ENCODE peak calls at places on chromosomes 6 and 20, in seven cellular contexts. L, Z, J, C, U, H and D are unnamed samples.

GRCh38 chr6:50087231-50087954 is 37.7 kb upstream of the DEFB112 start:
- DNase-seq in Z (no peak), C (peak), L (no peak), J (no peak), U (no peak), H (no peak), D (no peak)

GRCh38 chr6:81376745-81377144 is 375.7 kb downstream of the TENT5A start:
- DNase-seq in Z (no peak), H (no peak), U (no peak), L (no peak), J (no peak), C (no peak), D (peak)

GRCh38 chr6:145241039-145241438 is 494.3 kb downstream of the EPM2A start:
- DNase-seq in L (no peak), J (no peak), Z (no peak), C (peak), H (no peak), U (no peak), D (no peak)

GRCh38 chr6:133595076-133595868 is 293.6 kb upstream of the TCF21 start:
- DNase-seq in L (no peak), H (no peak), J (no peak), Z (no peak), C (no peak), U (no peak), D (no peak)

GRCh38 chr6:160750276-160750689 is 48.2 kb downstream of the PLG start:
- DNase-seq in Z (no peak), J (peak), L (peak), C (peak), H (peak), U (peak), D (peak)

GRCh38 chr20:57441510-57442154 is 50.4 kb downstream of the RBM38 start:
- DNase-seq in L (no peak), C (no peak), H (no peak), U (no peak), J (no peak), Z (no peak), D (no peak)

GRCh38 chr6:145891126-145891525 is 73.0 kb downstream of the SHPRH start:
- DNase-seq in Z (no peak), J (no peak), H (no peak), L (no peak), C (peak), U (no peak), D (no peak)

GRCh38 chr6:131949909-131950766 is 1.0 kb downstream of the CCN2 start:
- DNase-seq in J (no peak), H (no peak), U (no peak), C (peak), L (peak), Z (peak), D (peak)

GRCh38 chr6:150717419-150717818 is 117.7 kb downstream of the PLEKHG1 start:
- DNase-seq in U (no peak), Z (no peak), H (no peak), C (peak), J (no peak), L (no peak), D (no peak)

GRCh38 chr20:62898093-62898964 is 28.0 kb downstream of the DIDO1 start:
- DNase-seq in J (no peak), L (no peak), H (no peak), Z (no peak), C (no peak), U (no peak), D (no peak)

GRCh38 chr20:51800132-51800721 is 2.1 kb downstream of the SALL4 start:
- DNase-seq in L (peak), U (no peak), H (peak), J (peak), Z (peak), C (peak), D (peak)

GRCh38 chr6:82040405-82041221 is 206.9 kb downstream of the IBTK start:
- DNase-seq in C (peak), U (peak), H (peak), L (peak), J (no peak), Z (peak), D (peak)

GRCh38 chr6:151036869-151037680 is 171.6 kb downstream of the MTHFD1L start:
- DNase-seq in J (no peak), L (peak), U (no peak), Z (no peak), C (no peak), H (no peak), D (no peak)

GRCh38 chr20:24677626-24678328 is 208.3 kb downstream of the SYNDIG1 start:
- DNase-seq in J (no peak), Z (no peak), H (no peak), U (no peak), L (no peak), C (no peak), D (no peak)

GRCh38 chr6:31776961-31777666 is at the start of gene VWA7:
- DNase-seq in U (peak), C (peak), J (no peak), Z (peak), H (peak), L (peak), D (no peak)

GRCh38 chr6:54586251-54586650 is 260.3 kb upstream of the FAM83B start:
- DNase-seq in U (no peak), Z (no peak), C (no peak), H (no peak), L (no peak), J (no peak), D (no peak)

GRCh38 chr6:90297124-90297865 is 652 bp upstream of the BACH2 start:
- DNase-seq in L (no peak), J (no peak), Z (peak), C (no peak), U (no peak), H (no peak), D (no peak)

GRCh38 chr20:10761786-10762185 is 88.0 kb upstream of the JAG1 start:
- DNase-seq in L (no peak), U (no peak), C (peak), H (no peak), Z (no peak), J (no peak), D (no peak)

GRCh38 chr20:51014797-51015722 is 7.8 kb downstream of the KCNG1 start:
- DNase-seq in Z (peak), U (no peak), L (no peak), J (no peak), C (peak), H (peak), D (peak)

GRCh38 chr6:127069659-127070279 is 48.7 kb upstream of the RSPO3 start:
- DNase-seq in H (no peak), C (peak), Z (peak), J (no peak), L (peak), U (no peak), D (peak)

GRCh38 chr6:85483041-85483700 is 33.3 kb downstream of the NT5E start:
- DNase-seq in J (peak), Z (peak), H (peak), C (peak), L (no peak), U (no peak), D (no peak)

GRCh38 chr6:118810420-118811027 is 83.4 kb upstream of the ASF1A start:
- DNase-seq in H (no peak), L (no peak), U (no peak), C (no peak), J (no peak), Z (no peak), D (no peak)

GRCh38 chr6:71478834-71479541 is 190.4 kb downstream of the OGFRL1 start:
- DNase-seq in Z (no peak), J (no peak), U (no peak), L (no peak), H (no peak), C (no peak), D (no peak)

GRCh38 chr6:13741358-13741757 is 29.7 kb upstream of the RANBP9 start:
- DNase-seq in L (no peak), C (no peak), U (no peak), Z (no peak), J (no peak), H (no peak), D (no peak)

GRCh38 chr6:119043783-119044182 is 34.7 kb downstream of the FAM184A start:
- DNase-seq in J (no peak), H (no peak), L (no peak), Z (no peak), C (no peak), U (no peak), D (no peak)

GRCh38 chr6:23589811-23590210 is 536.2 kb upstream of the NRSN1 start:
- DNase-seq in C (no peak), H (no peak), U (no peak), Z (no peak), L (no peak), J (no peak), D (no peak)

GRCh38 chr6:88662163-88662580 is 301.2 kb downstream of the RNGTT start:
- DNase-seq in Z (no peak), J (no peak), H (no peak), C (peak), L (peak), U (peak), D (no peak)

GRCh38 chr6:84086545-84087429 is 53.2 kb downstream of the MRAP2 start:
- DNase-seq in L (no peak), C (peak), U (no peak), J (no peak), Z (no peak), H (peak), D (no peak)

GRCh38 chr6:136510782-136511181 is 39.4 kb downstream of the MAP7 start:
- DNase-seq in Z (no peak), L (no peak), J (no peak), C (no peak), H (no peak), U (no peak), D (no peak)

GRCh38 chr6:136508701-136509387 is 41.4 kb downstream of the MAP7 start:
- DNase-seq in C (no peak), J (no peak), Z (no peak), H (no peak), L (no peak), U (no peak), D (no peak)

GRCh38 chr6:136511397-136511796 is 38.8 kb downstream of the MAP7 start:
- DNase-seq in C (no peak), L (no peak), H (no peak), J (no peak), U (no peak), Z (no peak), D (peak)

GRCh38 chr6:136511921-136512320 is 38.3 kb downstream of the MAP7 start:
- DNase-seq in U (no peak), L (no peak), H (no peak), Z (no peak), C (no peak), J (no peak), D (no peak)

GRCh38 chr6:136510299-136510698 is 39.9 kb downstream of the MAP7 start:
- DNase-seq in L (no peak), H (no peak), C (no peak), J (no peak), Z (no peak), U (no peak), D (no peak)
- TF ChIP-seq JUND in L (no peak), H (no peak), C (no peak), J (no peak), Z (no peak), U (no peak), D (no peak)

DNA sequence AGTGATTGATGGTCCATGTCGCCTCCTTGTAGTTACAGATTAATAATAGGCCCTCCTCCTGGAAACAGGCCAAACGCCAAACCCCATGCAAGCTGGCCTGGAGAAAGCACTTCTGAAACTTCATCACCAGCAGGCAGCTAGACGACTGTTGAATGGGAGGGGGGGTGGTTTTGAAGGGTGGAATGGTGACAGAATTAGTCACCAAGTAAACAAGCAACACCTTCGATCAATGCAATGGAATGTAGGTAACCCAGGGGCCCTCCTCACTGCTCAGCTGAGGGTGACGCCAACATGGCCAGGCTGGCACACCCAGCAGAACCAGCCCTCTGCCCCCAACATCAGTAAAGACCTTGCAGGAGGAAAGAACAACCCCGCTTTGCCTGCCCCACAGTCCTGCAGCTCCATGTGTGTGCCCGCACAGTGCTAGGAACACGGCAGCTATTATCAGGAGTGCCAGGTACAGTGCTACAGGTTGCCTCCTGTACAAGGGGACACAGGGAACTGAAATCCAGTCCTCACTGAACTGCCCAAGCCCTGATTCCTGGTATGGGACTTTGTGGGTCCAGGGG is 2.7 kb downstream of the BCAS1 start:
- DNase-seq in Z (no peak), H (peak), J (peak), C (peak), U (peak), L (peak), D (peak)
- TF ChIP-seq JUND in Z (no peak), H (peak), J (peak), C (peak), U (no peak), L (peak), D (peak)

GRCh38 chr20:53579581-53580375 is 13.9 kb downstream of the ZNF217 start:
- DNase-seq in H (peak), J (no peak), Z (no peak), C (peak), U (no peak), L (no peak), D (no peak)

GRCh38 chr20:53581444-53582311 is 12.0 kb downstream of the ZNF217 start:
- DNase-seq in Z (no peak), L (no peak), C (no peak), H (no peak), U (no peak), J (no peak), D (no peak)

GRCh38 chr20:53580376-53581111 is 13.1 kb downstream of the ZNF217 start:
- DNase-seq in U (no peak), Z (no peak), L (no peak), J (no peak), C (no peak), H (no peak), D (no peak)

GRCh38 chr20:53579266-53579580 is 14.4 kb downstream of the ZNF217 start:
- DNase-seq in U (no peak), C (no peak), L (no peak), J (no peak), Z (no peak), H (no peak), D (no peak)

DNA sequence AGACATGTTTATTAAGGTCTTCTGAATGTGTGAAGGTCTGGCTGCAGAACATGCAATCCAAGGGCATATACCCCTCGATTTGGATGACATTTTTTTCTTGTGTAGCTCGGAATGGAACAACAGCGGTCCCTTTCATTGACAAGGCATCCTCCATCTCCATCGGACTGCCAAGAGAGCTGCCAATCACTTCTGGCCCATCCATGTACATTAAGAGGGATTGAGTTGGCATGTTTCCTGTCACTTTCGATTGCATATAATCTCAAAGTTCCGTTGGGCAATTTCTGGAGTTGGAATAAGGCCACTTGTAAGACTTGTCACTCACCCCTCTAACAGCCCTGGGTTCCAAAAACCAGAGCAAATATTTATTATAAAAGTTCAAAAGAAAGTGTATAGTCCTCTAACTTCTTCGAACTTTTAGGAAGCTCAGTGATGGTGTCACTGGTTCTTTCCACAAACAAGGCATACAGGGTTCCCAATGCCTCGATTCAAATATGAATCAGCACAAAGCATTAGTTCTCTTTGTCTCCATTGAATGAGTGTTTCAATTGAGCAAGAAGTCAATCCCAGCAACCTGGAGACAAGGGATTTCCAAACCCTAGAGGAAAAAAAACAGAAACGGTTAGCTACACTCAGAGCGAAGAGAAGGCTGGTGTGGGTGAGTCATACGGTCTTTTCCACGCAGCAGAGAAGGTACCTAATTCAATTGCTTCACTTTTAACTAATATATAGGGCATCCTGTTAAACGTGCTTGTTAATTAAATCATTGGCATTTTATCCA is 10.9 kb downstream of the ZNF217 start:
- DNase-seq in Z (peak), H (no peak), U (no peak), C (peak), L (no peak), J (no peak), D (no peak)
- TF ChIP-seq JUND in Z (peak), H (no peak), U (no peak), C (no peak), L (no peak), J (no peak), D (no peak)

DNA sequence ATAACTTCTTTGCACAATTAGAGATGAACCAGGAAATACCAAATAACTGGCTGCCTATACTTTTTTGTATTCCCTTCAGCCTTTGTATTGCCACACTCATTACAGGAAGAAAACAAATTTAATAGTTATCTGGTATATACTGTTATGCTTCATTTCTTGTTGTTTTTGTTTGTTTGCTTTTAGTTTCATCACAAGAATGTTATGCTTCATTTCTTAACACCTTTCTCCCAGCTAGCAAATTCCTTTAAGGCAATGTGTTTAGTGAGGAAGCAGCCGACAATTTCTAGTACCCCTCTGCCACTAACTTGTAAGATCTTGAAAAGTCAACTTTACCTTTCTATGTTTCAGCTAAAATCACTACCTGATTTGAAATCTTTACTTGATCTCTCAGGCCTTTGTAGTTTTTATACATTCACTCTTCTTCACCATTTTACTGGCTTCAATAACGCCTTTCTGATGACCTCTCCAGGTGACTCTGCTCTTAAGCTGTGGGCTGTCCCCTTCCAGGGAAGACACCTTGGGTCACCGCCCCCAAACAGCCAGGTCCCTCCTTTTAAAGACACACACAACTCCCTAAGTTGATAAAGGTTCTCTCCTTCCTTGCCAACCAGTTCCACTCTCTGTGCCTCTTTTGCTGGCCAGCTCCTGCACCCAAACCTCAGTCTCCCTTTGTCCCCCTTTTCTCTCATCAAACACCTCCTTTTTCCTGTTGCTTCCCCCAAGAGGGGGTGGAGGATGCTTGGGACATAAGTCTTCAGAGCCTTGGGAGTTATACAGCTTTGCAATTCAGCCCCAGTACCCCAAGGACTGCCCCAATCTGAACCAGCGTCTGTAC is 1.2 kb downstream of the NCOA6 start:
- DNase-seq in U (peak), H (peak), L (peak), C (peak), J (peak), Z (peak), D (peak)
- TF ChIP-seq JUND in U (no peak), H (no peak), L (no peak), C (no peak), J (no peak), Z (no peak), D (no peak)

GRCh38 chr20:36493801-36494114 is 47.6 kb upstream of the MYL9 start:
- DNase-seq in H (no peak), L (no peak), Z (no peak), C (no peak), U (no peak), J (no peak), D (no peak)
- TF ChIP-seq JUND in H (no peak), L (no peak), Z (no peak), C (no peak), U (no peak), J (no peak), D (no peak)

GRCh38 chr6:158290659-158291058 is 21.6 kb upstream of the TULP4 start:
- DNase-seq in U (peak), H (no peak), L (no peak), J (no peak), C (no peak), Z (no peak), D (no peak)
- TF ChIP-seq JUND in U (no peak), H (no peak), L (no peak), J (no peak), C (no peak), Z (no peak), D (no peak)